ENCODE peak calls at places on chromosomes 11 and 22, in four cellular contexts. V is brain microvascular endothelial cell, Q is endothelial cell of umbilical vein, N is T-helper 1 cell. R is an unnamed sample.

GRCh38 chr22:35544189-35544588 is 3.6 kb downstream of the RASD2 start:
- DNase-seq in V (no peak), N (no peak), Q (no peak), R (no peak)

GRCh38 chr11:119809346-119809745 is 80.3 kb upstream of the NECTIN1 start:
- DNase-seq in V (no peak), Q (no peak), N (no peak), R (no peak)

GRCh38 chr22:46578251-46578823 is 40.9 kb upstream of the CELSR1 start:
- DNase-seq in V (no peak), N (no peak), Q (no peak), R (no peak)

GRCh38 chr22:23913306-23913660 is 19.1 kb downstream of the MIF start:
- DNase-seq in V (no peak), N (no peak), Q (no peak), R (no peak)

GRCh38 chr11:64229090-64229958 is 1.0 kb upstream of the DNAJC4 start:
- DNase-seq in N (no peak), Q (no peak), V (no peak), R (no peak)

GRCh38 chr22:26418620-26419019 is 10.4 kb upstream of the ASPHD2 start:
- DNase-seq in Q (no peak), N (no peak), V (no peak), R (no peak)

GRCh38 chr11:75667268-75667830 is 1.5 kb downstream of the MAP6 start:
- DNase-seq in N (no peak), V (no peak), Q (no peak), R (no peak)

GRCh38 chr11:86671386-86672006 is 920 bp downstream of the ME3 start:
- DNase-seq in V (no peak), N (no peak), Q (peak), R (no peak)

GRCh38 chr11:95072948-95073347 is 6.2 kb downstream of the SRSF8 start:
- DNase-seq in N (no peak), V (no peak), Q (no peak), R (no peak)

GRCh38 chr11:128394436-128395089 is 192.8 kb downstream of the ETS1 start:
- DNase-seq in Q (peak), N (no peak), V (peak), R (no peak)

GRCh38 chr11:10486161-10486840 is 31.2 kb downstream of the AMPD3 start:
- DNase-seq in V (no peak), Q (no peak), N (no peak), R (no peak)

GRCh38 chr11:1202776-1203504 is 19.9 kb upstream of the MUC5B start:
- DNase-seq in N (peak), V (peak), Q (peak), R (no peak)

GRCh38 chr22:47605441-47605840 is 843.0 kb downstream of the TBC1D22A start:
- DNase-seq in N (no peak), V (no peak), Q (no peak), R (no peak)

GRCh38 chr11:33721291-33721840 is 14.9 kb downstream of the CD59 start:
- DNase-seq in Q (peak), V (peak), N (no peak), R (no peak)

GRCh38 chr22:18104566-18104965 is 6.0 kb upstream of the TUBA8 start:
- DNase-seq in Q (no peak), N (no peak), V (peak), R (no peak)